ENCODE peak calls at places on chromosomes 16 and 17, in eight cellular contexts. M, W, E, R, Q, V, U and C are unnamed samples.

GRCh38 chr17:67377727-67378443 is 804 bp downstream of the PITPNC1 start:
- DNase-seq in M (peak; percentile 63), W (peak; percentile 71), E (no peak), R (no peak), Q (peak; percentile 58), V (no peak), U (peak; percentile 58), C (peak; percentile 48)

GRCh38 chr17:27457731-27458523 is 1.7 kb downstream of the KSR1 start:
- DNase-seq in M (peak; percentile 45), W (no peak), E (no peak), R (no peak), Q (no peak), V (no peak), U (no peak), C (peak; percentile 44)

GRCh38 chr16:69160192-69160591 is 26.8 kb upstream of the SNTB2 start:
- DNase-seq in M (no peak), W (no peak), E (no peak), R (no peak), Q (no peak), V (no peak), U (no peak), C (no peak)

GRCh38 chr17:17595755-17596154 is 4.2 kb upstream of the PEMT start:
- DNase-seq in M (no peak), W (no peak), E (no peak), R (no peak), Q (no peak), V (no peak), U (no peak), C (no peak)

GRCh38 chr17:65365209-65365608 is 196.2 kb downstream of the AXIN2 start:
- DNase-seq in M (no peak), W (no peak), E (no peak), R (no peak), Q (no peak), V (no peak), U (no peak), C (no peak)

GRCh38 chr16:31190061-31190460 is 10.1 kb downstream of the FUS start:
- DNase-seq in M (no peak), W (no peak), E (no peak), R (no peak), Q (no peak), V (no peak), U (no peak), C (no peak)

GRCh38 chr16:88722784-88723506 is 16.6 kb downstream of the CTU2 start:
- DNase-seq in M (no peak), W (no peak), E (no peak), R (no peak), Q (no peak), V (no peak), U (no peak), C (no peak)

GRCh38 chr17:21372256-21372954 is 3.8 kb upstream of the KCNJ12 start:
- DNase-seq in M (no peak), W (no peak), E (no peak), R (no peak), Q (no peak), V (no peak), U (no peak), C (no peak)

GRCh38 chr16:66845791-66846221 is 1.6 kb downstream of the CA7 start:
- DNase-seq in M (no peak), W (no peak), E (no peak), R (no peak), Q (no peak), V (peak; percentile 44), U (no peak), C (no peak)

GRCh38 chr17:30074726-30075125 is 41.9 kb upstream of the NSRP1 start:
- DNase-seq in M (no peak), W (no peak), E (no peak), R (no peak), Q (no peak), V (no peak), U (no peak), C (no peak)

GRCh38 chr17:48612854-48613691 is 2.0 kb downstream of the HOXB8 start:
- DNase-seq in M (peak; percentile 80), W (peak; percentile 71), E (no peak), R (peak; percentile 39), Q (peak; percentile 55), V (peak; percentile 41), U (no peak), C (peak; percentile 79)

GRCh38 chr17:49753959-49754391 is 10.0 kb downstream of the FAM117A start:
- DNase-seq in M (no peak), W (no peak), E (no peak), R (no peak), Q (no peak), V (no peak), U (no peak), C (no peak)

GRCh38 chr17:77857613-77858012 is 100.9 kb upstream of the TNRC6C start:
- DNase-seq in M (no peak), W (no peak), E (no peak), R (no peak), Q (peak; percentile 37), V (no peak), U (no peak), C (no peak)

GRCh38 chr16:46743232-46743719 is 4.9 kb downstream of the MYLK3 start:
- DNase-seq in M (peak; percentile 70), W (no peak), E (no peak), R (no peak), Q (no peak), V (no peak), U (no peak), C (no peak)

GRCh38 chr17:35051183-35051578 is 12.3 kb downstream of the RFFL start:
- DNase-seq in M (no peak), W (no peak), E (no peak), R (no peak), Q (peak; percentile 20), V (no peak), U (no peak), C (no peak)

GRCh38 chr17:48335858-48336500 is 94.0 kb downstream of the SKAP1 start:
- DNase-seq in M (peak; percentile 15), W (no peak), E (peak; percentile 14), R (no peak), Q (no peak), V (peak; percentile 92), U (no peak), C (peak; percentile 35)

GRCh38 chr17:74840989-74841666 is 18.6 kb downstream of the GRIN2C start:
- DNase-seq in M (peak; percentile 78), W (no peak), E (peak; percentile 8), R (no peak), Q (no peak), V (peak; percentile 53), U (peak; percentile 49), C (no peak)

GRCh38 chr17:8488931-8489330 is 53.2 kb downstream of the NDEL1 start:
- DNase-seq in M (peak; percentile 92), W (no peak), E (peak; percentile 89), R (no peak), Q (no peak), V (peak; percentile 88), U (no peak), C (peak; percentile 47)

GRCh38 chr17:66548158-66548557 is 245.7 kb downstream of the PRKCA start:
- DNase-seq in M (no peak), W (no peak), E (no peak), R (no peak), Q (peak; percentile 48), V (peak; percentile 83), U (peak; percentile 41), C (no peak)

GRCh38 chr17:78993981-78994671 is 14.4 kb upstream of the LGALS3BP start:
- DNase-seq in M (peak; percentile 20), W (no peak), E (no peak), R (no peak), Q (no peak), V (no peak), U (no peak), C (no peak)

GRCh38 chr16:23959069-23959800 is 123.5 kb downstream of the PRKCB start:
- DNase-seq in M (no peak), W (no peak), E (no peak), R (no peak), Q (no peak), V (no peak), U (no peak), C (no peak)

GRCh38 chr17:57675988-57676387 is 69.1 kb downstream of the CCDC182 start:
- DNase-seq in M (no peak), W (no peak), E (no peak), R (no peak), Q (no peak), V (no peak), U (peak; percentile 16), C (no peak)

GRCh38 chr16:85928411-85928820 is 29.5 kb downstream of the IRF8 start:
- DNase-seq in M (peak; percentile 32), W (no peak), E (peak; percentile 6), R (no peak), Q (no peak), V (no peak), U (no peak), C (no peak)